ENCODE peak calls at places on chromosomes 3 and 15, in eight cellular contexts. One of them, this sample, is unnamed.

GRCh38 chr3:194468086-194468485 is 18.7 kb downstream of the ATP13A3 start:
- DNase-seq in activated T-cell treated with anti-CD3 and anti-CD28 coated beads for 1 hour: no peak
- DNase-seq in AML-193: no peak
- DNase-seq in stimulated activated CD4-positive, alpha-beta T cell treated with anti-CD3 and anti-CD28 coated beads, Interleukin-4, amount 100 ng/mL, for 1 hour: no peak
- DNase-seq in RWPE1: no peak
- DNase-seq in foreskin fibroblast: no peak
- DNase-seq in dorsolateral prefrontal cortex: no peak
- DNase-seq in fibroblast of pulmonary artery: no peak
- DNase-seq in this sample: no peak

GRCh38 chr15:78048410-78048946 is 29.0 kb downstream of the TBC1D2B start:
- DNase-seq in dorsolateral prefrontal cortex: no peak
- DNase-seq in foreskin fibroblast: no peak
- DNase-seq in RWPE1: no peak
- DNase-seq in activated T-cell treated with anti-CD3 and anti-CD28 coated beads for 1 hour: no peak
- DNase-seq in AML-193: no peak
- DNase-seq in stimulated activated CD4-positive, alpha-beta T cell treated with anti-CD3 and anti-CD28 coated beads, Interleukin-4, amount 100 ng/mL, for 1 hour: no peak
- DNase-seq in fibroblast of pulmonary artery: no peak
- DNase-seq in this sample: no peak

GRCh38 chr3:111521881-111522280 is 20.1 kb upstream of the CD96 start:
- DNase-seq in stimulated activated CD4-positive, alpha-beta T cell treated with anti-CD3 and anti-CD28 coated beads, Interleukin-4, amount 100 ng/mL, for 1 hour: no peak
- DNase-seq in activated T-cell treated with anti-CD3 and anti-CD28 coated beads for 1 hour: no peak
- DNase-seq in AML-193: no peak
- DNase-seq in RWPE1: no peak
- DNase-seq in dorsolateral prefrontal cortex: no peak
- DNase-seq in fibroblast of pulmonary artery: peak
- DNase-seq in foreskin fibroblast: peak
- DNase-seq in this sample: peak

GRCh38 chr15:39666671-39667070 is 85.8 kb downstream of the THBS1 start:
- DNase-seq in activated T-cell treated with anti-CD3 and anti-CD28 coated beads for 1 hour: no peak
- DNase-seq in stimulated activated CD4-positive, alpha-beta T cell treated with anti-CD3 and anti-CD28 coated beads, Interleukin-4, amount 100 ng/mL, for 1 hour: no peak
- DNase-seq in RWPE1: no peak
- DNase-seq in dorsolateral prefrontal cortex: no peak
- DNase-seq in AML-193: no peak
- DNase-seq in foreskin fibroblast: peak
- DNase-seq in fibroblast of pulmonary artery: peak
- DNase-seq in this sample: peak

GRCh38 chr3:160210799-160211221 is 14.4 kb upstream of the C3orf80 start:
- DNase-seq in activated T-cell treated with anti-CD3 and anti-CD28 coated beads for 1 hour: no peak
- DNase-seq in dorsolateral prefrontal cortex: no peak
- DNase-seq in fibroblast of pulmonary artery: peak
- DNase-seq in RWPE1: peak
- DNase-seq in foreskin fibroblast: peak
- DNase-seq in AML-193: peak
- DNase-seq in stimulated activated CD4-positive, alpha-beta T cell treated with anti-CD3 and anti-CD28 coated beads, Interleukin-4, amount 100 ng/mL, for 1 hour: no peak
- DNase-seq in this sample: peak

GRCh38 chr3:27632431-27633223 is 89.5 kb downstream of the EOMES start:
- DNase-seq in fibroblast of pulmonary artery: peak
- DNase-seq in dorsolateral prefrontal cortex: peak
- DNase-seq in foreskin fibroblast: peak
- DNase-seq in RWPE1: peak
- DNase-seq in stimulated activated CD4-positive, alpha-beta T cell treated with anti-CD3 and anti-CD28 coated beads, Interleukin-4, amount 100 ng/mL, for 1 hour: peak
- DNase-seq in activated T-cell treated with anti-CD3 and anti-CD28 coated beads for 1 hour: peak
- DNase-seq in AML-193: peak
- DNase-seq in this sample: peak

GRCh38 chr3:152176241-152176640 is 92.5 kb upstream of the MBNL1 start:
- DNase-seq in RWPE1: no peak
- DNase-seq in activated T-cell treated with anti-CD3 and anti-CD28 coated beads for 1 hour: no peak
- DNase-seq in stimulated activated CD4-positive, alpha-beta T cell treated with anti-CD3 and anti-CD28 coated beads, Interleukin-4, amount 100 ng/mL, for 1 hour: no peak
- DNase-seq in foreskin fibroblast: peak
- DNase-seq in dorsolateral prefrontal cortex: no peak
- DNase-seq in fibroblast of pulmonary artery: peak
- DNase-seq in AML-193: peak
- DNase-seq in this sample: peak

GRCh38 chr3:125140011-125140813 is 72.3 kb downstream of the SLC12A8 start:
- DNase-seq in stimulated activated CD4-positive, alpha-beta T cell treated with anti-CD3 and anti-CD28 coated beads, Interleukin-4, amount 100 ng/mL, for 1 hour: no peak
- DNase-seq in activated T-cell treated with anti-CD3 and anti-CD28 coated beads for 1 hour: no peak
- DNase-seq in fibroblast of pulmonary artery: peak
- DNase-seq in AML-193: no peak
- DNase-seq in dorsolateral prefrontal cortex: no peak
- DNase-seq in foreskin fibroblast: peak
- DNase-seq in RWPE1: peak
- DNase-seq in this sample: peak

GRCh38 chr3:134457331-134458125 is 28.3 kb downstream of the ANAPC13 start:
- DNase-seq in foreskin fibroblast: no peak
- DNase-seq in stimulated activated CD4-positive, alpha-beta T cell treated with anti-CD3 and anti-CD28 coated beads, Interleukin-4, amount 100 ng/mL, for 1 hour: no peak
- DNase-seq in dorsolateral prefrontal cortex: no peak
- DNase-seq in RWPE1: no peak
- DNase-seq in AML-193: no peak
- DNase-seq in activated T-cell treated with anti-CD3 and anti-CD28 coated beads for 1 hour: no peak
- DNase-seq in fibroblast of pulmonary artery: no peak
- DNase-seq in this sample: no peak

GRCh38 chr3:185420762-185421161 is 57.8 kb downstream of the MAP3K13 start:
- DNase-seq in stimulated activated CD4-positive, alpha-beta T cell treated with anti-CD3 and anti-CD28 coated beads, Interleukin-4, amount 100 ng/mL, for 1 hour: no peak
- DNase-seq in AML-193: no peak
- DNase-seq in RWPE1: peak
- DNase-seq in fibroblast of pulmonary artery: peak
- DNase-seq in dorsolateral prefrontal cortex: no peak
- DNase-seq in activated T-cell treated with anti-CD3 and anti-CD28 coated beads for 1 hour: no peak
- DNase-seq in foreskin fibroblast: no peak
- DNase-seq in this sample: peak